ENCODE peak calls at places on chromosomes 4 and X, in eight cellular contexts. H is kidney, T is choroid plexus epithelial cell, O is IMR-90, Y is suprapubic skin, B is BJ, L is uterus, D is foreskin fibroblast. R is an unnamed sample.

GRCh38 chrX:34629572-34629971 is 27.5 kb downstream of the TMEM47 start:
- DNase-seq in H (no peak), T (no peak), O (no peak), Y (no peak), B (peak), L (no peak), D (peak), R (no peak)

GRCh38 chrX:37813570-37813969 is 33.7 kb downstream of the CYBB start:
- DNase-seq in H (no peak), T (no peak), O (no peak), Y (no peak), B (no peak), L (no peak), D (no peak), R (no peak)

GRCh38 chr4:1092026-1092982 is 21.1 kb downstream of the RNF212 start:
- DNase-seq in H (no peak), T (no peak), O (no peak), Y (peak), B (no peak), L (no peak), D (no peak), R (no peak)

GRCh38 chr4:94995684-94996394 is 238.1 kb downstream of the BMPR1B start:
- DNase-seq in H (no peak), T (peak), O (peak), Y (no peak), B (no peak), L (no peak), D (peak), R (no peak)

GRCh38 chrX:132876509-132876837 is 82.0 kb downstream of the HS6ST2 start:
- DNase-seq in H (no peak), T (no peak), O (no peak), Y (no peak), B (no peak), L (peak), D (no peak), R (no peak)

GRCh38 chr4:55553442-55553841 is 6.7 kb upstream of the CLOCK start:
- DNase-seq in H (no peak), T (peak), O (no peak), Y (no peak), B (peak), L (peak), D (peak), R (no peak)

GRCh38 chrX:48456628-48457027 is 13.4 kb downstream of the SLC38A5 start:
- DNase-seq in H (no peak), T (no peak), O (no peak), Y (no peak), B (no peak), L (no peak), D (no peak), R (no peak)

GRCh38 chr4:184647391-184648101 is 1.7 kb downstream of the CASP3 start:
- DNase-seq in H (no peak), T (peak), O (peak), Y (no peak), B (no peak), L (no peak), D (peak), R (no peak)

GRCh38 chr4:52036875-52037274 is 1.2 kb downstream of the SGCB start:
- DNase-seq in H (no peak), T (no peak), O (no peak), Y (no peak), B (no peak), L (no peak), D (peak), R (no peak)

GRCh38 chr4:166432842-166433241 is 559.8 kb downstream of the TLL1 start:
- DNase-seq in H (no peak), T (no peak), O (no peak), Y (no peak), B (no peak), L (no peak), D (peak), R (no peak)

GRCh38 chrX:39741904-39742303 is 355.9 kb downstream of the BCOR start:
- DNase-seq in H (no peak), T (no peak), O (no peak), Y (no peak), B (no peak), L (no peak), D (no peak), R (no peak)

GRCh38 chrX:73903941-73904340 is 340.9 kb downstream of the CHIC1 start:
- DNase-seq in H (no peak), T (peak), O (peak), Y (no peak), B (no peak), L (no peak), D (peak), R (no peak)

GRCh38 chr4:33091961-33092360 is 2371.8 kb downstream of the PCDH7 start:
- DNase-seq in H (no peak), T (no peak), O (no peak), Y (no peak), B (no peak), L (no peak), D (peak), R (no peak)

GRCh38 chr4:23135792-23136645 is 443.3 kb downstream of the GBA3 start:
- DNase-seq in H (no peak), T (peak), O (peak), Y (no peak), B (no peak), L (no peak), D (peak), R (no peak)

GRCh38 chr4:10051536-10052135 is 30.3 kb upstream of the SLC2A9 start:
- DNase-seq in H (no peak), T (no peak), O (no peak), Y (no peak), B (no peak), L (no peak), D (no peak), R (no peak)

GRCh38 chr4:183618681-183619080 is 40.3 kb downstream of the RWDD4 start:
- DNase-seq in H (no peak), T (peak), O (no peak), Y (no peak), B (no peak), L (peak), D (peak), R (no peak)

GRCh38 chr4:144699565-144699964 is 53.6 kb downstream of the HHIP start:
- DNase-seq in H (no peak), T (peak), O (peak), Y (no peak), B (no peak), L (no peak), D (peak), R (no peak)

GRCh38 chrX:30570505-30570904 is 7.1 kb downstream of the TASL start:
- DNase-seq in H (no peak), T (peak), O (peak), Y (no peak), B (no peak), L (no peak), D (peak), R (no peak)

GRCh38 chrX:66638591-66639500 is at the start of gene EDA2R:
- DNase-seq in H (no peak), T (peak), O (peak), Y (no peak), B (peak), L (peak), D (peak), R (no peak)

GRCh38 chr4:56417396-56417795 is 18.0 kb downstream of the PPAT start:
- DNase-seq in H (no peak), T (no peak), O (no peak), Y (no peak), B (no peak), L (no peak), D (no peak), R (no peak)

GRCh38 chr4:52665592-52665991 is 6.5 kb upstream of the USP46 start:
- DNase-seq in H (no peak), T (peak), O (no peak), Y (no peak), B (no peak), L (no peak), D (no peak), R (no peak)

GRCh38 chrX:68807818-68808217 is 21.0 kb upstream of the EFNB1 start:
- DNase-seq in H (no peak), T (peak), O (no peak), Y (no peak), B (no peak), L (no peak), D (peak), R (no peak)

GRCh38 chr4:39043697-39044363 is 11.6 kb upstream of the TMEM156 start:
- DNase-seq in H (no peak), T (peak), O (peak), Y (no peak), B (no peak), L (no peak), D (peak), R (no peak)

GRCh38 chr4:113699772-113700171 is 61.8 kb downstream of the CAMK2D start:
- DNase-seq in H (no peak), T (peak), O (peak), Y (no peak), B (no peak), L (no peak), D (peak), R (no peak)

GRCh38 chr4:6330384-6330767 is 60.7 kb downstream of the WFS1 start:
- DNase-seq in H (no peak), T (no peak), O (no peak), Y (no peak), B (no peak), L (no peak), D (no peak), R (no peak)

GRCh38 chr4:142284402-142285221 is 561.5 kb downstream of the INPP4B start:
- DNase-seq in H (no peak), T (no peak), O (no peak), Y (no peak), B (no peak), L (no peak), D (no peak), R (no peak)

GRCh38 chrX:71096702-71097032 is 1.0 kb downstream of the FOXO4 start:
- DNase-seq in H (no peak), T (no peak), O (no peak), Y (no peak), B (no peak), L (no peak), D (peak), R (no peak)

GRCh38 chr4:26787461-26788340 is 72.9 kb upstream of the STIM2 start:
- DNase-seq in H (no peak), T (peak), O (peak), Y (no peak), B (no peak), L (peak), D (peak), R (no peak)

GRCh38 chr4:113335771-113336170 is 286.3 kb downstream of the ANK2 start:
- DNase-seq in H (no peak), T (no peak), O (no peak), Y (no peak), B (no peak), L (no peak), D (no peak), R (no peak)

GRCh38 chrX:47030339-47030738 is 47.9 kb upstream of the RGN start:
- DNase-seq in H (no peak), T (peak), O (peak), Y (no peak), B (no peak), L (no peak), D (peak), R (no peak)

GRCh38 chr4:85548841-85549240 is 73.9 kb downstream of the ARHGAP24 start:
- DNase-seq in H (no peak), T (peak), O (no peak), Y (no peak), B (no peak), L (no peak), D (peak), R (no peak)

GRCh38 chr4:4492161-4492847 is 49.5 kb downstream of the STX18 start:
- DNase-seq in H (no peak), T (peak), O (peak), Y (no peak), B (peak), L (no peak), D (peak), R (no peak)

GRCh38 chrX:9204560-9204959 is 170.6 kb upstream of the FAM9B start:
- DNase-seq in H (no peak), T (peak), O (peak), Y (no peak), B (no peak), L (no peak), D (peak), R (no peak)

GRCh38 chr4:14596904-14597303 is 405.4 kb upstream of the CPEB2 start:
- DNase-seq in H (no peak), T (no peak), O (no peak), Y (no peak), B (no peak), L (no peak), D (no peak), R (no peak)
- TF ChIP-seq CTCF in H (no peak), T (peak), O (no peak), Y (no peak), B (no peak), L (no peak), D (no peak), R (no peak)

DNA sequence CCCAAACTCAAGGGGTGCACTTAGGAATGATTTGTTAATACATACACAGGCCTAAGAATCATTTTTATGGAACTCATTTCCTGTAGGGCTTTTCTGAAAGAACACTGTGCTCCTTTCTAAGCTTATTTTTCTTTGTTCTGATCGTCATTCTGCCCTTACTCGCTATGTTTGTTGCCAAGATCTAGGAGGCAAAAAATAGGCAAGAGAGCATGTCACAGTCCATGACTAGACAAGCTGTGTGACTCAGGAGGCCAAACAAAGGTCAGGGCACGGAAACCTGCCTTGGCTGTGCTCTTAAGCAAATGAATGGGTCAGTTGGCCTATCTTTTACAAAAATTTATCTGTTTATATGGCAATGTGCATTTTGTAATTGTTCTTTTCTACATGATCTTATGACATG is 42.5 kb upstream of the C1GALT1C1 start:
- DNase-seq in H (peak), T (peak), O (peak), Y (no peak), B (peak), L (peak), D (peak), R (no peak)
- TF ChIP-seq CTCF in H (no peak), T (no peak), O (no peak), Y (no peak), B (no peak), L (no peak), D (no peak), R (no peak)

GRCh38 chr4:98448923-98449322 is 187.7 kb downstream of the RAP1GDS1 start:
- DNase-seq in H (no peak), T (no peak), O (no peak), Y (no peak), B (no peak), L (no peak), D (peak), R (no peak)
- TF ChIP-seq CTCF in H (no peak), T (no peak), O (no peak), Y (no peak), B (no peak), L (no peak), D (no peak), R (no peak)

GRCh38 chrX:27619975-27620374 is 29.8 kb downstream of the DCAF8L2 start:
- DNase-seq in H (no peak), T (peak), O (peak), Y (no peak), B (no peak), L (no peak), D (no peak), R (no peak)
- TF ChIP-seq CTCF in H (no peak), T (peak), O (peak), Y (no peak), B (no peak), L (no peak), D (no peak), R (no peak)

GRCh38 chr4:19508442-19508841 is 743.3 kb upstream of the SLIT2 start:
- DNase-seq in H (no peak), T (no peak), O (no peak), Y (no peak), B (no peak), L (no peak), D (no peak), R (no peak)
- TF ChIP-seq CTCF in H (no peak), T (no peak), O (no peak), Y (no peak), B (no peak), L (no peak), D (no peak), R (no peak)

GRCh38 chr4:37132351-37132989 is 112.1 kb upstream of the NWD2 start:
- DNase-seq in H (no peak), T (no peak), O (no peak), Y (no peak), B (no peak), L (no peak), D (no peak), R (no peak)
- TF ChIP-seq CTCF in H (no peak), T (no peak), O (no peak), Y (no peak), B (no peak), L (no peak), D (no peak), R (no peak)

DNA sequence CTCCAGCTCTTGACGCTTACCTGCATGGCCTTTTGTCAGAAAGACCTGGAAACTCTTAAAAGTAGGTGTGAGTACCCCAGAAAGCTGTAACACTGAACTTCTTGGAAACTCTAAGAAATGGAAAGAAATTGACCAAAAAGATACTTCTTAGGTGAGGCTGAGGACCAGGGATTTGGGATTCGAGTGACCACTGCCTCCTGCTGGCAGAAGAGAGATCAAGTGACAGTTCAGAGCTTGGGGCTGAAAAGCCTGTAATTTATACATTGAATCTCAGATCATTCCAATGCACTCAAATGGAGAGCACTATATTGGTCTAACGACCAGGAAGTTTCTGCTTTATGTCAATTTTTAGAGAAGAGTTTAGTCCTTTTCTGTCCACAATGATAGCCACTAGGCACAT is 204.6 kb downstream of the PDGFRA start:
- DNase-seq in H (no peak), T (peak), O (peak), Y (no peak), B (no peak), L (no peak), D (peak), R (no peak)
- TF ChIP-seq CTCF in H (no peak), T (peak), O (peak), Y (no peak), B (peak), L (peak), D (peak), R (peak)

R was measured in CD14-positive monocyte.